ENCODE peak calls at places on chromosomes 6 and 20, in ten cellular contexts. J, C, T, Y, U, Z, K, O, I and N are unnamed samples.

GRCh38 chr6:165658395-165659058 is 4.5 kb downstream of the PDE10A start:
- DNase-seq in J (no peak), C (no peak), T (no peak), Y (no peak), U (no peak), Z (no peak), K (no peak), O (no peak), I (no peak), N (no peak)

GRCh38 chr6:145086197-145086596 is 649.1 kb downstream of the EPM2A start:
- DNase-seq in J (peak), C (no peak), T (no peak), Y (no peak), U (no peak), Z (no peak), K (no peak), O (peak), I (no peak), N (peak)

GRCh38 chr6:148697895-148698440 is 48.9 kb upstream of the UST start:
- DNase-seq in J (no peak), C (no peak), T (no peak), Y (no peak), U (no peak), Z (no peak), K (no peak), O (no peak), I (no peak), N (no peak)

GRCh38 chr20:51265366-51265765 is 242.5 kb upstream of the KCNG1 start:
- DNase-seq in J (no peak), C (no peak), T (no peak), Y (no peak), U (no peak), Z (no peak), K (peak), O (no peak), I (no peak), N (no peak)

GRCh38 chr20:63706027-63706695 is 1.6 kb downstream of the ARFRP1 start:
- DNase-seq in J (peak), C (no peak), T (no peak), Y (no peak), U (no peak), Z (no peak), K (no peak), O (no peak), I (no peak), N (no peak)

GRCh38 chr20:40493551-40493950 is 195.5 kb downstream of the MAFB start:
- DNase-seq in J (no peak), C (no peak), T (no peak), Y (no peak), U (no peak), Z (no peak), K (no peak), O (no peak), I (no peak), N (peak)

GRCh38 chr6:29447670-29448069 is 8.6 kb downstream of the OR10C1 start:
- DNase-seq in J (no peak), C (no peak), T (peak), Y (no peak), U (no peak), Z (no peak), K (no peak), O (no peak), I (no peak), N (no peak)

GRCh38 chr6:4677011-4677750 is 99.0 kb upstream of the CDYL start:
- DNase-seq in J (no peak), C (no peak), T (no peak), Y (no peak), U (no peak), Z (no peak), K (no peak), O (no peak), I (no peak), N (no peak)

GRCh38 chr6:41277644-41278043 is 8.8 kb downstream of the TREM1 start:
- DNase-seq in J (no peak), C (no peak), T (no peak), Y (no peak), U (no peak), Z (no peak), K (no peak), O (no peak), I (no peak), N (peak)

GRCh38 chr20:40797425-40797824 is 108.4 kb upstream of the MAFB start:
- DNase-seq in J (peak), C (no peak), T (peak), Y (peak), U (no peak), Z (peak), K (peak), O (peak), I (no peak), N (no peak)

GRCh38 chr20:3190681-3191111 is 13.8 kb downstream of the DDRGK1 start:
- DNase-seq in J (no peak), C (no peak), T (no peak), Y (no peak), U (no peak), Z (no peak), K (no peak), O (no peak), I (no peak), N (no peak)

GRCh38 chr6:153015094-153015645 is 12.7 kb upstream of the MTRF1L start:
- DNase-seq in J (no peak), C (no peak), T (no peak), Y (no peak), U (no peak), Z (no peak), K (no peak), O (no peak), I (no peak), N (no peak)